ENCODE peak calls at places on chromosomes 13 and 19, in four cellular contexts. S, X, Q and N are unnamed samples.

GRCh38 chr13:42478531-42479156 is 95.3 kb upstream of the TNFSF11 start:
- DNase-seq in S (no peak), X (peak), Q (peak), N (no peak)

GRCh38 chr19:34323433-34324204 is 41.4 kb upstream of the GPI start:
- DNase-seq in S (no peak), X (no peak), Q (no peak), N (no peak)

GRCh38 chr13:60139272-60139671 is 24.5 kb downstream of the DIAPH3 start:
- DNase-seq in S (no peak), X (no peak), Q (no peak), N (no peak)

GRCh38 chr19:11479470-11480080 is 1.3 kb downstream of the ELAVL3 start:
- DNase-seq in S (no peak), X (no peak), Q (peak), N (no peak)

GRCh38 chr13:20146381-20146780 is 14.5 kb downstream of the GJA3 start:
- DNase-seq in S (no peak), X (no peak), Q (no peak), N (no peak)

GRCh38 chr13:21929400-21929799 is 258.5 kb downstream of the FGF9 start:
- DNase-seq in S (no peak), X (no peak), Q (no peak), N (no peak)

GRCh38 chr19:3319643-3320353 is 46.6 kb upstream of the NFIC start:
- DNase-seq in S (no peak), X (no peak), Q (no peak), N (no peak)

GRCh38 chr13:23618341-23618740 is 48.1 kb downstream of the TNFRSF19 start:
- DNase-seq in S (no peak), X (no peak), Q (no peak), N (no peak)

GRCh38 chr19:55099557-55100506 is 17.6 kb downstream of the PPP1R12C start:
- DNase-seq in S (no peak), X (no peak), Q (no peak), N (no peak)

GRCh38 chr13:22915442-22916082 is 265.2 kb upstream of the SGCG start:
- DNase-seq in S (no peak), X (no peak), Q (peak), N (no peak)

GRCh38 chr13:103799028-103799427 is 732.8 kb upstream of the SLC10A2 start:
- DNase-seq in S (no peak), X (no peak), Q (no peak), N (no peak)

GRCh38 chr13:106373304-106373988 is 162.0 kb downstream of the EFNB2 start:
- DNase-seq in S (no peak), X (no peak), Q (no peak), N (no peak)

GRCh38 chr19:4052993-4053422 is 13.7 kb downstream of the ZBTB7A start:
- DNase-seq in S (no peak), X (no peak), Q (no peak), N (peak)

GRCh38 chr13:85657942-85658341 is 141.3 kb downstream of the SLITRK6 start:
- DNase-seq in S (no peak), X (no peak), Q (no peak), N (no peak)

GRCh38 chr13:30711375-30711774 is 24.0 kb upstream of the ALOX5AP start:
- DNase-seq in S (no peak), X (no peak), Q (no peak), N (no peak)

GRCh38 chr13:110455444-110455843 is 106.1 kb downstream of the RAB20 start:
- DNase-seq in S (no peak), X (no peak), Q (no peak), N (no peak)

GRCh38 chr19:55340784-55341147 is 1.1 kb downstream of the KMT5C start:
- DNase-seq in S (peak), X (peak), Q (no peak), N (no peak)

GRCh38 chr19:3801412-3802096 is 15.4 kb upstream of the MATK start:
- DNase-seq in S (peak), X (no peak), Q (peak), N (no peak)

GRCh38 chr19:52992109-52993004 is 21.4 kb upstream of the ERVV-1 start:
- DNase-seq in S (no peak), X (no peak), Q (no peak), N (peak)

GRCh38 chr13:108352599-108352998 is 83.1 kb downstream of the TNFSF13B start:
- DNase-seq in S (no peak), X (no peak), Q (no peak), N (no peak)

GRCh38 chr13:103812966-103813365 is 746.7 kb upstream of the SLC10A2 start:
- DNase-seq in S (no peak), X (no peak), Q (no peak), N (no peak)

GRCh38 chr13:109767023-109767422 is 19.4 kb downstream of the IRS2 start:
- DNase-seq in S (no peak), X (no peak), Q (no peak), N (no peak)

GRCh38 chr13:97130201-97130600 is 91.9 kb upstream of the MBNL2 start:
- DNase-seq in S (no peak), X (no peak), Q (no peak), N (no peak)

GRCh38 chr19:16591803-16592556 is 19.8 kb upstream of the SLC35E1 start:
- DNase-seq in S (no peak), X (no peak), Q (no peak), N (no peak)

GRCh38 chr13:22243519-22244197 is 572.8 kb downstream of the FGF9 start:
- DNase-seq in S (no peak), X (no peak), Q (no peak), N (no peak)

GRCh38 chr13:36088001-36088400 is 43.2 kb downstream of the DCLK1 start:
- DNase-seq in S (no peak), X (no peak), Q (no peak), N (no peak)

GRCh38 chr13:112812306-112813034 is 122.6 kb downstream of the ATP11A start:
- DNase-seq in S (no peak), X (no peak), Q (no peak), N (no peak)

GRCh38 chr19:38304866-38305429 is 897 bp downstream of the C19orf33 start:
- DNase-seq in S (no peak), X (no peak), Q (peak), N (no peak)

GRCh38 chr13:32033744-32034143 is 2.2 kb downstream of the FRY start:
- DNase-seq in S (no peak), X (no peak), Q (no peak), N (no peak)

GRCh38 chr19:17967258-17968051 is 548 bp downstream of the KCNN1 start:
- DNase-seq in S (no peak), X (no peak), Q (no peak), N (no peak)
- H3K4me3 ChIP-seq in S (no peak), X (no peak), Q (peak), N (peak)

GRCh38 chr19:49364083-49364687 is 508 bp downstream of the DKKL1 start:
- DNase-seq in S (no peak), X (no peak), Q (no peak), N (no peak)
- H3K4me3 ChIP-seq in S (peak), X (no peak), Q (peak), N (peak)

GRCh38 chr19:17841810-17842662 is 5.7 kb downstream of the JAK3 start:
- DNase-seq in S (peak), X (peak), Q (peak), N (no peak)
- H3K4me3 ChIP-seq in S (no peak), X (no peak), Q (peak), N (peak)

GRCh38 chr19:9621156-9622037 is at the start of gene ZNF561:
- DNase-seq in S (peak), X (peak), Q (peak), N (peak)
- H3K4me3 ChIP-seq in S (peak), X (peak), Q (peak), N (peak)

GRCh38 chr19:1104452-1105216 is 840 bp downstream of the GPX4 start:
- DNase-seq in S (peak), X (peak), Q (peak), N (no peak)
- H3K4me3 ChIP-seq in S (peak), X (peak), Q (peak), N (peak)

GRCh38 chr19:50720921-50721291 is 1.3 kb upstream of the SHANK1 start:
- DNase-seq in S (no peak), X (peak), Q (no peak), N (no peak)

GRCh38 chr19:50718255-50719118 is 1.1 kb downstream of the SHANK1 start:
- DNase-seq in S (no peak), X (no peak), Q (peak), N (no peak)

GRCh38 chr19:50720181-50720920 is 749 bp upstream of the SHANK1 start:
- DNase-seq in S (no peak), X (no peak), Q (no peak), N (no peak)

GRCh38 chr19:50719119-50719435 is 525 bp downstream of the SHANK1 start:
- DNase-seq in S (no peak), X (no peak), Q (no peak), N (no peak)

GRCh38 chr19:50719566-50719965 is at the start of gene SHANK1:
- DNase-seq in S (no peak), X (no peak), Q (no peak), N (no peak)
- H3K4me3 ChIP-seq in S (no peak), X (no peak), Q (peak), N (peak)

GRCh38 chr19:42655748-42656147 is 61.0 kb upstream of the CEACAM8 start:
- DNase-seq in S (no peak), X (no peak), Q (no peak), N (no peak)
- H3K4me3 ChIP-seq in S (no peak), X (no peak), Q (no peak), N (no peak)